ENCODE peak calls at places on chromosomes 5 and 9, in five cellular contexts. R is left cardiac atrium; D is Ammon's horn; P is stimulated activated CD8-positive, alpha-beta memory T cell treated with anti-CD3 and anti-CD28 coated beads, Interleukin-12 subunit alpha, Interleukin-12 subunit beta, amount 100 ng/mL, for 4 hours; Q is mucosa of descending colon. U is an unnamed sample.

GRCh38 chr9:130017035-130017909 is 25.7 kb downstream of the FNBP1 start:
- DNase-seq in R (no peak), D (no peak), P (no peak), Q (no peak), U (no peak)

GRCh38 chr9:31542384-31543055 is 841.9 kb upstream of the ACO1 start:
- DNase-seq in R (peak), D (peak), P (no peak), Q (no peak), U (peak)

GRCh38 chr5:93359296-93359957 is 221.6 kb downstream of the NR2F1-AS1 start:
- DNase-seq in R (peak), D (no peak), P (no peak), Q (no peak), U (no peak)

GRCh38 chr5:14663734-14664269 is 716 bp upstream of the OTULIN start:
- DNase-seq in R (no peak), D (no peak), P (no peak), Q (peak), U (no peak)

GRCh38 chr9:19201899-19202891 is 28.3 kb upstream of the DENND4C start:
- DNase-seq in R (no peak), D (no peak), P (no peak), Q (peak), U (no peak)

GRCh38 chr5:139481122-139481533 is 1.4 kb downstream of the STING1 start:
- DNase-seq in R (peak), D (no peak), P (no peak), Q (peak), U (peak)

GRCh38 chr9:18448101-18448500 is 25.9 kb upstream of the ADAMTSL1 start:
- DNase-seq in R (no peak), D (no peak), P (no peak), Q (no peak), U (no peak)

GRCh38 chr5:94916619-94917018 is 298.1 kb downstream of the SLF1 start:
- DNase-seq in R (no peak), D (no peak), P (no peak), Q (no peak), U (no peak)

GRCh38 chr5:83148370-83148769 is 71.0 kb downstream of the XRCC4 start:
- DNase-seq in R (no peak), D (no peak), P (no peak), Q (no peak), U (no peak)

GRCh38 chr5:148976569-148977321 is 86.1 kb downstream of the SH3TC2 start:
- DNase-seq in R (no peak), D (no peak), P (no peak), Q (no peak), U (no peak)

GRCh38 chr5:1827410-1828397 is 26.5 kb downstream of the NDUFS6 start:
- DNase-seq in R (no peak), D (no peak), P (no peak), Q (peak), U (peak)

GRCh38 chr9:88949961-88950340 is 41.3 kb upstream of the S1PR3 start:
- DNase-seq in R (no peak), D (no peak), P (no peak), Q (no peak), U (no peak)

GRCh38 chr5:16853511-16853910 is 82.6 kb downstream of the MYO10 start:
- DNase-seq in R (no peak), D (no peak), P (no peak), Q (no peak), U (no peak)

GRCh38 chr9:35562895-35563746 is 41.9 kb upstream of the TESK1 start:
- DNase-seq in R (no peak), D (no peak), P (no peak), Q (no peak), U (no peak)

GRCh38 chr5:67648201-67648671 is 451.6 kb upstream of the CD180 start:
- DNase-seq in R (peak), D (peak), P (no peak), Q (peak), U (peak)

GRCh38 chr5:107265268-107265667 is 405.5 kb downstream of the EFNA5 start:
- DNase-seq in R (no peak), D (no peak), P (no peak), Q (no peak), U (no peak)

GRCh38 chr5:98454407-98454806 is 319.1 kb upstream of the RGMB start:
- DNase-seq in R (no peak), D (no peak), P (no peak), Q (no peak), U (no peak)

GRCh38 chr9:133518193-133518592 is 6.6 kb downstream of the MYMK start:
- DNase-seq in R (peak), D (no peak), P (no peak), Q (no peak), U (no peak)

GRCh38 chr5:32315221-32316014 is 2.7 kb upstream of the MTMR12 start:
- DNase-seq in R (no peak), D (no peak), P (no peak), Q (no peak), U (no peak)

GRCh38 chr9:79663299-79663698 is 91.5 kb downstream of the TLE4 start:
- DNase-seq in R (no peak), D (no peak), P (no peak), Q (no peak), U (no peak)

GRCh38 chr5:149420509-149421371 is 41.6 kb upstream of the IL17B start:
- DNase-seq in R (peak), D (no peak), P (no peak), Q (no peak), U (peak)

GRCh38 chr9:2936221-2936620 is 92.3 kb upstream of the PUM3 start:
- DNase-seq in R (no peak), D (no peak), P (no peak), Q (no peak), U (no peak)

GRCh38 chr9:101738566-101739183 is at the start of gene GRIN3A:
- DNase-seq in R (peak), D (peak), P (no peak), Q (peak), U (no peak)

GRCh38 chr5:137167187-137167586 is 331.9 kb downstream of the SPOCK1 start:
- DNase-seq in R (no peak), D (no peak), P (no peak), Q (no peak), U (no peak)

GRCh38 chr5:117414926-117415325 is 840.3 kb upstream of the SEMA6A start:
- DNase-seq in R (no peak), D (no peak), P (no peak), Q (no peak), U (no peak)

GRCh38 chr5:41762426-41762825 is 107.8 kb downstream of the OXCT1 start:
- DNase-seq in R (no peak), D (no peak), P (no peak), Q (no peak), U (no peak)

GRCh38 chr5:80597500-80597899 is 27.4 kb upstream of the ANKRD34B start:
- DNase-seq in R (no peak), D (no peak), P (no peak), Q (no peak), U (no peak)

GRCh38 chr5:168155585-168155984 is 135.9 kb upstream of the WWC1 start:
- DNase-seq in R (no peak), D (no peak), P (no peak), Q (no peak), U (no peak)

GRCh38 chr9:33750307-33750838 is 45.0 kb upstream of the PRSS3 start:
- DNase-seq in R (peak), D (no peak), P (no peak), Q (peak), U (no peak)

GRCh38 chr9:114263853-114264510 is 58.9 kb upstream of the ORM1 start:
- DNase-seq in R (no peak), D (no peak), P (no peak), Q (no peak), U (no peak)

GRCh38 chr5:96064905-96065304 is 103.3 kb upstream of the ELL2 start:
- DNase-seq in R (no peak), D (no peak), P (no peak), Q (no peak), U (no peak)

U was measured in sigmoid colon.